ENCODE peak calls at places on chromosomes 1 and 21, in four cellular contexts. One of them, this sample, is unnamed.

GRCh38 chr1:51758310-51758709 is 120.2 kb downstream of the NRDC start:
- DNase-seq in DND-41: no peak
- DNase-seq in pancreas: no peak
- DNase-seq in esophagus squamous epithelium: no peak
- DNase-seq in this sample: no peak

GRCh38 chr21:43733529-43734071 is 14.7 kb downstream of the PDXK start:
- DNase-seq in pancreas: peak; percentile 64
- DNase-seq in DND-41: no peak
- DNase-seq in esophagus squamous epithelium: no peak
- DNase-seq in this sample: no peak

GRCh38 chr1:77350012-77350411 is 68.2 kb downstream of the AK5 start:
- DNase-seq in DND-41: no peak
- DNase-seq in esophagus squamous epithelium: no peak
- DNase-seq in pancreas: no peak
- DNase-seq in this sample: no peak

GRCh38 chr1:174114788-174115448 is 44.4 kb upstream of the RABGAP1L start:
- DNase-seq in pancreas: no peak
- DNase-seq in esophagus squamous epithelium: no peak
- DNase-seq in DND-41: peak; percentile 46
- DNase-seq in this sample: no peak

GRCh38 chr1:41683681-41684500 is 199.4 kb upstream of the EDN2 start:
- DNase-seq in esophagus squamous epithelium: no peak
- DNase-seq in DND-41: peak; percentile 85
- DNase-seq in pancreas: no peak
- DNase-seq in this sample: no peak

GRCh38 chr21:45887788-45888187 is 93.8 kb upstream of the COL6A1 start:
- DNase-seq in esophagus squamous epithelium: no peak
- DNase-seq in pancreas: peak; percentile 34
- DNase-seq in DND-41: no peak
- DNase-seq in this sample: no peak

GRCh38 chr1:23797478-23798448 is 2.8 kb downstream of the GALE start:
- DNase-seq in pancreas: no peak
- DNase-seq in esophagus squamous epithelium: no peak
- DNase-seq in DND-41: no peak
- DNase-seq in this sample: no peak

GRCh38 chr1:114395863-114396262 is 115.1 kb downstream of the TRIM33 start:
- DNase-seq in DND-41: no peak
- DNase-seq in esophagus squamous epithelium: no peak
- DNase-seq in pancreas: no peak
- DNase-seq in this sample: no peak

GRCh38 chr1:21293537-21294265 is 3.4 kb upstream of the ECE1 start:
- DNase-seq in pancreas: peak; percentile 45
- DNase-seq in DND-41: no peak
- DNase-seq in esophagus squamous epithelium: no peak
- DNase-seq in this sample: no peak

GRCh38 chr1:100930494-100930893 is 34.6 kb downstream of the SLC30A7 start:
- DNase-seq in pancreas: no peak
- DNase-seq in DND-41: no peak
- DNase-seq in esophagus squamous epithelium: no peak
- DNase-seq in this sample: no peak

GRCh38 chr21:45420061-45420521 is 15.1 kb downstream of the COL18A1 start:
- DNase-seq in DND-41: no peak
- DNase-seq in pancreas: peak; percentile 66
- DNase-seq in esophagus squamous epithelium: no peak
- DNase-seq in this sample: no peak

GRCh38 chr1:170309389-170310013 is 163.7 kb downstream of the NTMT2 start:
- DNase-seq in pancreas: no peak
- DNase-seq in esophagus squamous epithelium: no peak
- DNase-seq in DND-41: no peak
- DNase-seq in this sample: peak; percentile 75

GRCh38 chr1:68812295-68812694 is 315.4 kb upstream of the DEPDC1 start:
- DNase-seq in pancreas: no peak
- DNase-seq in esophagus squamous epithelium: no peak
- DNase-seq in DND-41: no peak
- DNase-seq in this sample: no peak

GRCh38 chr1:1157426-1157913 is 16.2 kb upstream of the TTLL10 start:
- DNase-seq in esophagus squamous epithelium: peak; percentile 28
- DNase-seq in pancreas: peak; percentile 96
- DNase-seq in DND-41: no peak
- DNase-seq in this sample: peak; percentile 89

GRCh38 chr1:167077128-167077867 is 12.9 kb downstream of the GPA33 start:
- DNase-seq in pancreas: no peak
- DNase-seq in DND-41: no peak
- DNase-seq in esophagus squamous epithelium: no peak
- DNase-seq in this sample: no peak

GRCh38 chr21:44521301-44521927 is 18.6 kb downstream of the KRTAP10-1 start:
- DNase-seq in pancreas: peak; percentile 41
- DNase-seq in DND-41: no peak
- DNase-seq in esophagus squamous epithelium: no peak
- DNase-seq in this sample: no peak

GRCh38 chr1:202697038-202697437 is 13.2 kb downstream of the SYT2 start:
- DNase-seq in esophagus squamous epithelium: no peak
- DNase-seq in pancreas: peak; percentile 74
- DNase-seq in DND-41: no peak
- DNase-seq in this sample: no peak

GRCh38 chr1:36133484-36133883 is 8.5 kb upstream of the COL8A2 start:
- DNase-seq in esophagus squamous epithelium: no peak
- DNase-seq in DND-41: no peak
- DNase-seq in pancreas: peak; percentile 88
- DNase-seq in this sample: peak; percentile 83

GRCh38 chr1:12174789-12175455 is 8.1 kb downstream of the TNFRSF1B start:
- DNase-seq in pancreas: no peak
- DNase-seq in DND-41: no peak
- DNase-seq in esophagus squamous epithelium: no peak
- DNase-seq in this sample: no peak

GRCh38 chr1:205940710-205941109 is 2.5 kb downstream of the SLC26A9 start:
- DNase-seq in esophagus squamous epithelium: no peak
- DNase-seq in DND-41: no peak
- DNase-seq in pancreas: no peak
- DNase-seq in this sample: no peak

GRCh38 chr1:46039571-46040052 is 92.8 kb downstream of the PIK3R3 start:
- DNase-seq in esophagus squamous epithelium: no peak
- DNase-seq in pancreas: no peak
- DNase-seq in DND-41: no peak
- DNase-seq in this sample: no peak

GRCh38 chr21:15260604-15261003 is 195.8 kb upstream of the NRIP1 start:
- DNase-seq in esophagus squamous epithelium: no peak
- DNase-seq in pancreas: no peak
- DNase-seq in DND-41: no peak
- DNase-seq in this sample: no peak

GRCh38 chr1:178540204-178540603 is 27.3 kb downstream of the TEX35 start:
- DNase-seq in pancreas: no peak
- DNase-seq in esophagus squamous epithelium: no peak
- DNase-seq in DND-41: no peak
- DNase-seq in this sample: no peak

GRCh38 chr1:188065917-188066316 is 1237.2 kb downstream of the PLA2G4A start:
- DNase-seq in pancreas: no peak
- DNase-seq in DND-41: no peak
- DNase-seq in esophagus squamous epithelium: no peak
- DNase-seq in this sample: no peak

GRCh38 chr1:234981758-234982157 is 146.9 kb downstream of the TOMM20 start:
- DNase-seq in DND-41: no peak
- DNase-seq in pancreas: no peak
- DNase-seq in esophagus squamous epithelium: no peak
- DNase-seq in this sample: no peak

GRCh38 chr1:16051039-16051438 is 7.5 kb downstream of the CLCNKB start:
- DNase-seq in DND-41: no peak
- DNase-seq in pancreas: no peak
- DNase-seq in esophagus squamous epithelium: no peak
- DNase-seq in this sample: no peak

GRCh38 chr1:241641748-241642592 is 1.8 kb upstream of the CHML start:
- DNase-seq in pancreas: no peak
- DNase-seq in DND-41: no peak
- DNase-seq in esophagus squamous epithelium: no peak
- DNase-seq in this sample: no peak

GRCh38 chr21:26881504-26882228 is 36.5 kb upstream of the ADAMTS1 start:
- DNase-seq in DND-41: no peak
- DNase-seq in pancreas: no peak
- DNase-seq in esophagus squamous epithelium: no peak
- DNase-seq in this sample: no peak

GRCh38 chr1:168783831-168784230 is 54.8 kb upstream of the DPT start:
- DNase-seq in pancreas: no peak
- DNase-seq in esophagus squamous epithelium: no peak
- DNase-seq in DND-41: no peak
- DNase-seq in this sample: no peak

GRCh38 chr1:180594723-180595122 is 36.0 kb downstream of the OVAAL start:
- DNase-seq in pancreas: no peak
- DNase-seq in DND-41: no peak
- DNase-seq in esophagus squamous epithelium: no peak
- DNase-seq in this sample: no peak

GRCh38 chr1:234067584-234067983 is 163.1 kb downstream of the SLC35F3 start:
- DNase-seq in pancreas: no peak
- DNase-seq in esophagus squamous epithelium: no peak
- DNase-seq in DND-41: no peak
- DNase-seq in this sample: no peak

GRCh38 chr1:54945393-54945936 is 35.0 kb upstream of the TMEM61 start:
- DNase-seq in DND-41: no peak
- DNase-seq in esophagus squamous epithelium: no peak
- DNase-seq in pancreas: no peak
- DNase-seq in this sample: no peak

GRCh38 chr1:116919802-116920201 is 10.1 kb downstream of the PTGFRN start:
- DNase-seq in pancreas: peak; percentile 76
- DNase-seq in DND-41: no peak
- DNase-seq in esophagus squamous epithelium: no peak
- DNase-seq in this sample: peak; percentile 21

GRCh38 chr1:111615874-111616715 is 3.5 kb upstream of the RAP1A start:
- DNase-seq in DND-41: no peak
- DNase-seq in pancreas: no peak
- DNase-seq in esophagus squamous epithelium: no peak
- DNase-seq in this sample: no peak

GRCh38 chr1:61864501-61864900 is 122.2 kb downstream of the PATJ start:
- DNase-seq in pancreas: no peak
- DNase-seq in esophagus squamous epithelium: no peak
- DNase-seq in DND-41: no peak
- DNase-seq in this sample: no peak

GRCh38 chr1:185402930-185403329 is 85.9 kb upstream of the IVNS1ABP start:
- DNase-seq in pancreas: no peak
- DNase-seq in DND-41: no peak
- DNase-seq in esophagus squamous epithelium: no peak
- DNase-seq in this sample: no peak

GRCh38 chr1:89815611-89816010 is 5.2 kb upstream of the LRRC8D start:
- DNase-seq in pancreas: no peak
- DNase-seq in DND-41: no peak
- DNase-seq in esophagus squamous epithelium: no peak
- DNase-seq in this sample: no peak

GRCh38 chr1:154334647-154335350 is 9.5 kb downstream of the ATP8B2 start:
- DNase-seq in DND-41: peak; percentile 83
- DNase-seq in esophagus squamous epithelium: peak; percentile 48
- DNase-seq in pancreas: no peak
- DNase-seq in this sample: peak; percentile 58
- TF ChIP-seq CTCF in DND-41: peak; percentile 92
- TF ChIP-seq CTCF in esophagus squamous epithelium: peak; percentile 91
- TF ChIP-seq CTCF in pancreas: peak; percentile 79
- TF ChIP-seq CTCF in this sample: peak; percentile 90

DNA sequence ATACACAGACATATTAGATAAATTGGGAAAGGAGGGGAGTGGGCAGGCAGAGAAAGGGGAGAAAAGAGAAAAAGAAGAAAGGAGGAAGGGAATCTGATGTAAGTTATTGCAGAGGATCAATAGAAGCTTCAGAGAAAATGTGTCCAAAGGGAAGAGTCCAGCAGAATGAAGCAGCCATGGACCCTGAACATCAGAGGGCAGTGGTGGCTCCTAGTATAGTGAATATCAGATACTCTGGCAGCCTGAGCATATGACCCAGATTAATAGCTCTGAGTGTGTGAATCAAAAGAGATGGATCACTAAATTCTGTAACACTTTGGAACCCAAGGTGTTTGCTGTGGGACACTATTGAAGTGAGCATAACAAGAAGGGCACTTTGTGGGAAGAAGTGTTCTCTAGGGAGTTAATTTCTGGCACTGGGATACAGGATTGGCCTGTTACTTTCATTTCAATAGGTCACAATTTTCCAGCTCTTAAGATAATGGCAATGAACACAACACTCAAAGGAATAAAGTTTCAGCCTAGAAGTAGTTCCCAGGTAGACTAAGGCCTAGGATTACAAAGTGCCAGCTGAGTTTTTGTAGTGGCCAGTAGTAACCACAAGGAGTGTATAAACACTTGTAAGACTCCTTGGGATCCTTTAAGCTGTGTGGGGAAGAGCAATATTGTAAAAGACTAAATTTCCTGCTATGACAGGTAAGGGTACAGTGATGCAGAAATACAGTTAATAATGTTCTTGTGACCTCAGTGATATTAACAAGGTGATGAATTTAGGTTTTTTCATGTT is 164.4 kb upstream of the BEND5 start:
- DNase-seq in pancreas: no peak
- DNase-seq in esophagus squamous epithelium: no peak
- DNase-seq in DND-41: no peak
- DNase-seq in this sample: no peak
- H3K9me3 ChIP-seq in pancreas: no peaks in the 10 kb centered on the region
- H3K9me3 ChIP-seq in esophagus squamous epithelium: no peaks in the 10 kb centered on the region
- H3K9me3 ChIP-seq in DND-41: no peaks in the 10 kb centered on the region
- H3K9me3 ChIP-seq in this sample: no peaks in the 10 kb centered on the region

GRCh38 chr1:85273397-85273796 is 3.0 kb downstream of the BCL10 start:
- DNase-seq in DND-41: no peak
- DNase-seq in esophagus squamous epithelium: no peak
- DNase-seq in pancreas: no peak
- DNase-seq in this sample: no peak

GRCh38 chr1:85275701-85276289 is 637 bp downstream of the BCL10 start:
- DNase-seq in DND-41: no peak
- DNase-seq in pancreas: no peak
- DNase-seq in esophagus squamous epithelium: no peak
- DNase-seq in this sample: no peak

GRCh38 chr1:85277027-85277625 is 694 bp upstream of the BCL10 start:
- DNase-seq in esophagus squamous epithelium: no peak
- DNase-seq in pancreas: no peak
- DNase-seq in DND-41: no peak
- DNase-seq in this sample: no peak

GRCh38 chr1:85276290-85277026 is at the start of gene BCL10:
- DNase-seq in pancreas: peak; percentile 99
- DNase-seq in esophagus squamous epithelium: peak; percentile 87
- DNase-seq in DND-41: peak; percentile 98
- DNase-seq in this sample: peak; percentile 99

GRCh38 chr1:85274969-85275453 is 1.4 kb downstream of the BCL10 start:
- DNase-seq in DND-41: no peak
- DNase-seq in esophagus squamous epithelium: no peak
- DNase-seq in pancreas: no peak
- DNase-seq in this sample: no peak
- H3K4me1 ChIP-seq in DND-41: peaks cover 37% of the 10 kb centered on the region
- H3K4me1 ChIP-seq in esophagus squamous epithelium: peaks cover 25% of the 10 kb centered on the region
- H3K4me1 ChIP-seq in pancreas: peaks cover 36% of the 10 kb centered on the region
- H3K4me1 ChIP-seq in this sample: peaks cover 8% of the 10 kb centered on the region

GRCh38 chr1:44705470-44705869 is 25.5 kb downstream of the RNU5D-1 start:
- DNase-seq in DND-41: no peak
- DNase-seq in esophagus squamous epithelium: no peak
- DNase-seq in pancreas: no peak
- DNase-seq in this sample: no peak

GRCh38 chr1:44705938-44706337 is 25.0 kb downstream of the RNU5D-1 start:
- DNase-seq in esophagus squamous epithelium: no peak
- DNase-seq in DND-41: no peak
- DNase-seq in pancreas: no peak
- DNase-seq in this sample: no peak

GRCh38 chr1:44707112-44707881 is 23.7 kb downstream of the RNU5D-1 start:
- DNase-seq in esophagus squamous epithelium: no peak
- DNase-seq in pancreas: no peak
- DNase-seq in DND-41: no peak
- DNase-seq in this sample: no peak

GRCh38 chr1:44713321-44713781 is 17.6 kb downstream of the RNU5D-1 start:
- DNase-seq in esophagus squamous epithelium: no peak
- DNase-seq in DND-41: no peak
- DNase-seq in pancreas: no peak
- DNase-seq in this sample: no peak

GRCh38 chr1:44707959-44708831 is 22.8 kb downstream of the RNU5D-1 start:
- DNase-seq in DND-41: peak; percentile 37
- DNase-seq in esophagus squamous epithelium: no peak
- DNase-seq in pancreas: no peak
- DNase-seq in this sample: no peak
- TF ChIP-seq CTCF in DND-41: peak; percentile 79
- TF ChIP-seq CTCF in esophagus squamous epithelium: peak; percentile 69
- TF ChIP-seq CTCF in pancreas: peak; percentile 28
- TF ChIP-seq CTCF in this sample: peak; percentile 27